ENCODE peak calls at places on chromosomes 13 and 19, in six cellular contexts. One of them, this sample, is unnamed.

GRCh38 chr13:21717817-21718216 is 46.9 kb downstream of the FGF9 start:
- DNase-seq in stimulated activated CD4-positive, alpha-beta T cell treated with anti-CD3 and anti-CD28 coated beads, Interleukin-12 subunit alpha, Interleukin-12 subunit beta, amount 100 ng/mL, for 24 hours: no peak
- DNase-seq in omental fat pad: no peak
- DNase-seq in dermis blood vessel endothelial cell: no peak
- DNase-seq in cerebellar cortex: no peak
- DNase-seq in AML-193: no peak
- DNase-seq in this sample: peak

GRCh38 chr13:72677431-72677830 is 50.0 kb downstream of the MZT1 start:
- DNase-seq in stimulated activated CD4-positive, alpha-beta T cell treated with anti-CD3 and anti-CD28 coated beads, Interleukin-12 subunit alpha, Interleukin-12 subunit beta, amount 100 ng/mL, for 24 hours: no peak
- DNase-seq in omental fat pad: no peak
- DNase-seq in dermis blood vessel endothelial cell: no peak
- DNase-seq in cerebellar cortex: no peak
- DNase-seq in AML-193: no peak
- DNase-seq in this sample: peak

GRCh38 chr13:88436974-88437373 is 765.8 kb downstream of the SLITRK5 start:
- DNase-seq in stimulated activated CD4-positive, alpha-beta T cell treated with anti-CD3 and anti-CD28 coated beads, Interleukin-12 subunit alpha, Interleukin-12 subunit beta, amount 100 ng/mL, for 24 hours: no peak
- DNase-seq in omental fat pad: no peak
- DNase-seq in dermis blood vessel endothelial cell: no peak
- DNase-seq in cerebellar cortex: no peak
- DNase-seq in AML-193: no peak
- DNase-seq in this sample: no peak

GRCh38 chr19:49333426-49334288 is 1.5 kb upstream of the CD37 start:
- DNase-seq in stimulated activated CD4-positive, alpha-beta T cell treated with anti-CD3 and anti-CD28 coated beads, Interleukin-12 subunit alpha, Interleukin-12 subunit beta, amount 100 ng/mL, for 24 hours: peak
- DNase-seq in omental fat pad: no peak
- DNase-seq in dermis blood vessel endothelial cell: peak
- DNase-seq in cerebellar cortex: no peak
- DNase-seq in AML-193: no peak
- DNase-seq in this sample: no peak

GRCh38 chr13:33262069-33262487 is 23.5 kb downstream of the STARD13 start:
- DNase-seq in stimulated activated CD4-positive, alpha-beta T cell treated with anti-CD3 and anti-CD28 coated beads, Interleukin-12 subunit alpha, Interleukin-12 subunit beta, amount 100 ng/mL, for 24 hours: no peak
- DNase-seq in omental fat pad: no peak
- DNase-seq in dermis blood vessel endothelial cell: peak
- DNase-seq in cerebellar cortex: no peak
- DNase-seq in AML-193: no peak
- DNase-seq in this sample: peak

GRCh38 chr19:6135367-6135766 is at the start of gene ACSBG2:
- DNase-seq in stimulated activated CD4-positive, alpha-beta T cell treated with anti-CD3 and anti-CD28 coated beads, Interleukin-12 subunit alpha, Interleukin-12 subunit beta, amount 100 ng/mL, for 24 hours: no peak
- DNase-seq in omental fat pad: no peak
- DNase-seq in dermis blood vessel endothelial cell: no peak
- DNase-seq in cerebellar cortex: no peak
- DNase-seq in AML-193: no peak
- DNase-seq in this sample: no peak

GRCh38 chr19:2537544-2537943 is 61.6 kb downstream of the GADD45B start:
- DNase-seq in stimulated activated CD4-positive, alpha-beta T cell treated with anti-CD3 and anti-CD28 coated beads, Interleukin-12 subunit alpha, Interleukin-12 subunit beta, amount 100 ng/mL, for 24 hours: no peak
- DNase-seq in omental fat pad: no peak
- DNase-seq in dermis blood vessel endothelial cell: no peak
- DNase-seq in cerebellar cortex: no peak
- DNase-seq in AML-193: no peak
- DNase-seq in this sample: no peak

GRCh38 chr19:3249408-3249807 is 24.9 kb downstream of the CELF5 start:
- DNase-seq in stimulated activated CD4-positive, alpha-beta T cell treated with anti-CD3 and anti-CD28 coated beads, Interleukin-12 subunit alpha, Interleukin-12 subunit beta, amount 100 ng/mL, for 24 hours: no peak
- DNase-seq in omental fat pad: no peak
- DNase-seq in dermis blood vessel endothelial cell: peak
- DNase-seq in cerebellar cortex: no peak
- DNase-seq in AML-193: no peak
- DNase-seq in this sample: no peak

GRCh38 chr19:2653717-2654584 is 48.5 kb downstream of the GNG7 start:
- DNase-seq in stimulated activated CD4-positive, alpha-beta T cell treated with anti-CD3 and anti-CD28 coated beads, Interleukin-12 subunit alpha, Interleukin-12 subunit beta, amount 100 ng/mL, for 24 hours: no peak
- DNase-seq in omental fat pad: no peak
- DNase-seq in dermis blood vessel endothelial cell: no peak
- DNase-seq in cerebellar cortex: no peak
- DNase-seq in AML-193: no peak
- DNase-seq in this sample: no peak

GRCh38 chr19:42088471-42089190 is 12.7 kb downstream of the ZNF574 start:
- DNase-seq in stimulated activated CD4-positive, alpha-beta T cell treated with anti-CD3 and anti-CD28 coated beads, Interleukin-12 subunit alpha, Interleukin-12 subunit beta, amount 100 ng/mL, for 24 hours: no peak
- DNase-seq in omental fat pad: no peak
- DNase-seq in dermis blood vessel endothelial cell: peak
- DNase-seq in cerebellar cortex: no peak
- DNase-seq in AML-193: no peak
- DNase-seq in this sample: peak

GRCh38 chr13:41470187-41470586 is 12.8 kb downstream of the RGCC start:
- DNase-seq in stimulated activated CD4-positive, alpha-beta T cell treated with anti-CD3 and anti-CD28 coated beads, Interleukin-12 subunit alpha, Interleukin-12 subunit beta, amount 100 ng/mL, for 24 hours: peak
- DNase-seq in omental fat pad: no peak
- DNase-seq in dermis blood vessel endothelial cell: no peak
- DNase-seq in cerebellar cortex: no peak
- DNase-seq in AML-193: no peak
- DNase-seq in this sample: no peak

GRCh38 chr13:114035583-114036501 is 62.0 kb upstream of the C13orf46 start:
- DNase-seq in stimulated activated CD4-positive, alpha-beta T cell treated with anti-CD3 and anti-CD28 coated beads, Interleukin-12 subunit alpha, Interleukin-12 subunit beta, amount 100 ng/mL, for 24 hours: no peak
- DNase-seq in omental fat pad: no peak
- DNase-seq in dermis blood vessel endothelial cell: peak
- DNase-seq in cerebellar cortex: peak
- DNase-seq in AML-193: no peak
- DNase-seq in this sample: no peak

GRCh38 chr19:52943884-52944643 is 18.6 kb downstream of the ZNF816 start:
- DNase-seq in stimulated activated CD4-positive, alpha-beta T cell treated with anti-CD3 and anti-CD28 coated beads, Interleukin-12 subunit alpha, Interleukin-12 subunit beta, amount 100 ng/mL, for 24 hours: no peak
- DNase-seq in omental fat pad: no peak
- DNase-seq in dermis blood vessel endothelial cell: no peak
- DNase-seq in cerebellar cortex: no peak
- DNase-seq in AML-193: no peak
- DNase-seq in this sample: no peak

GRCh38 chr13:112819816-112820215 is 130.0 kb downstream of the ATP11A start:
- DNase-seq in stimulated activated CD4-positive, alpha-beta T cell treated with anti-CD3 and anti-CD28 coated beads, Interleukin-12 subunit alpha, Interleukin-12 subunit beta, amount 100 ng/mL, for 24 hours: no peak
- DNase-seq in omental fat pad: no peak
- DNase-seq in dermis blood vessel endothelial cell: no peak
- DNase-seq in cerebellar cortex: no peak
- DNase-seq in AML-193: no peak
- DNase-seq in this sample: no peak

This sample was measured in NCI-H226.